ENCODE peak calls at places on chromosome 17, in five cellular contexts. E, D, X, P and Y are unnamed samples.
A peak's percentile ranks its signal among the peaks of the same experiment; 100 is the strongest.

GRCh38 chr17:15464211-15464610 is 3.2 kb downstream of the CDRT4 start:
- DNase-seq in E (no peak), D (no peak), X (no peak), P (no peak), Y (no peak)

GRCh38 chr17:73952498-73953205 is 250.8 kb upstream of the RPL38 start:
- DNase-seq in E (no peak), D (no peak), X (no peak), P (no peak), Y (no peak)

GRCh38 chr17:28216528-28216927 is 102.5 kb upstream of the TMEM97 start:
- DNase-seq in E (no peak), D (no peak), X (peak; percentile 65), P (peak; percentile 12), Y (no peak)

GRCh38 chr17:29357821-29358232 is 32.3 kb upstream of the TAOK1 start:
- DNase-seq in E (no peak), D (no peak), X (peak; percentile 12), P (no peak), Y (no peak)

GRCh38 chr17:77151236-77151635 is 10.5 kb downstream of the SEC14L1 start:
- DNase-seq in E (no peak), D (no peak), X (no peak), P (no peak), Y (no peak)

GRCh38 chr17:17269926-17270773 is 10.9 kb downstream of the COPS3 start:
- DNase-seq in E (no peak), D (peak; percentile 28), X (no peak), P (no peak), Y (no peak)

GRCh38 chr17:36901506-36901905 is 35.8 kb upstream of the LHX1 start:
- DNase-seq in E (no peak), D (no peak), X (peak; percentile 4), P (no peak), Y (no peak)

GRCh38 chr17:56777859-56778258 is 55.9 kb downstream of the C17orf67 start:
- DNase-seq in E (no peak), D (no peak), X (no peak), P (no peak), Y (no peak)

GRCh38 chr17:73476890-73477350 is 165.1 kb upstream of the CDC42EP4 start:
- DNase-seq in E (no peak), D (no peak), X (no peak), P (no peak), Y (no peak)

GRCh38 chr17:27294689-27295630 is 1.0 kb downstream of the WSB1 start:
- DNase-seq in E (peak; percentile 73), D (peak; percentile 68), X (peak; percentile 83), P (no peak), Y (no peak)

GRCh38 chr17:80107231-80108021 is 6.0 kb downstream of the GAA start:
- DNase-seq in E (no peak), D (no peak), X (no peak), P (no peak), Y (no peak)

GRCh38 chr17:78142113-78142861 is 3.9 kb upstream of the C17orf99 start:
- DNase-seq in E (no peak), D (no peak), X (peak; percentile 99), P (no peak), Y (peak; percentile 18)

GRCh38 chr17:30021708-30022317 is 80.4 kb downstream of the EFCAB5 start:
- DNase-seq in E (peak; percentile 10), D (peak; percentile 48), X (peak; percentile 35), P (no peak), Y (peak; percentile 13)

GRCh38 chr17:47694818-47695663 is 1.1 kb downstream of the TBKBP1 start:
- DNase-seq in E (no peak), D (peak; percentile 25), X (no peak), P (no peak), Y (no peak)

GRCh38 chr17:19867654-19868395 is at the start of gene ULK2:
- DNase-seq in E (peak; percentile 54), D (no peak), X (peak; percentile 50), P (no peak), Y (peak; percentile 21)

DNA sequence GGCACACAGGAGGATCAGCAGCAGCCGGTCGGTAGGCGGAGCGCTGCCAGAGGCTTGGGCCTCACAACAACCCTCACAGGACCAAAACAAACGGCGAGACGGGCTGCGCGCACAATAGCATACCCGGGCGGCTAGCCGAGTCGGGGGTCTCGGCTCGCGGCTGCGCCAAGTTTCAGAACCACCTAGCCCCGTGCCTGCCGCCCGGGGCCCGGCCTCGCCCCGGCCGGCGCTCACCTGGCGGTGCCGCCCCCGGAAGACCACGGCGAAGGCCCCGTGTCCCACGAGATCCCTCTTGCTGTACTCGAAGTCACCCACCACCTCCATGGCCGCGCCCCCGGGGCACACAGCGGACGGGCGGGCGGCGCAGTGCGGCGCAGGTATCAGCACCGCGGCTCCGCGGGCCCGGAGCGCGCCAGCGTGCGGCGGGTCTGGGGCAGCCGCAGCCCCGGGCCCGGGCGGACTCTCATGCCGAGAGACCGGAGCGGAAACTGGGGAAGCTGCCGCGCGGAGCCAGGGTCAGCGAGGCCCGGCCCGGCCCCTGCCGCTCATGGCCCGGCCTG is 562 bp downstream of the ULK2 start:
- DNase-seq in E (peak; percentile 36), D (no peak), X (peak; percentile 50), P (no peak), Y (no peak)
- TF ChIP-seq CTCF in E (peak; percentile 47), D (no peak), X (peak; percentile 45), P (peak; percentile 60), Y (peak; percentile 55)

GRCh38 chr17:34980681-34981537 is 597 bp downstream of the LIG3 start:
- DNase-seq in E (peak; percentile 58), D (peak; percentile 71), X (peak; percentile 78), P (no peak), Y (peak; percentile 50)
- TF ChIP-seq CTCF in E (peak; percentile 48), D (peak; percentile 59), X (peak; percentile 48), P (peak; percentile 53), Y (peak; percentile 46)

GRCh38 chr17:58886514-58886913 is 130.9 kb downstream of the PPM1E start:
- DNase-seq in E (no peak), D (no peak), X (no peak), P (no peak), Y (no peak)
- TF ChIP-seq CTCF in E (no peak), D (no peak), X (no peak), P (no peak), Y (no peak)

GRCh38 chr17:8320990-8321389 is 10.9 kb downstream of the ARHGEF15 start:
- DNase-seq in E (no peak), D (no peak), X (no peak), P (no peak), Y (no peak)

GRCh38 chr17:8324913-8325312 is 14.7 kb upstream of the ODF4 start:
- DNase-seq in E (no peak), D (no peak), X (no peak), P (no peak), Y (no peak)

GRCh38 chr17:8324132-8324531 is 14.1 kb downstream of the ARHGEF15 start:
- DNase-seq in E (no peak), D (no peak), X (no peak), P (no peak), Y (no peak)

GRCh38 chr17:8320262-8320661 is 10.2 kb downstream of the ARHGEF15 start:
- DNase-seq in E (no peak), D (no peak), X (no peak), P (no peak), Y (no peak)

DNA sequence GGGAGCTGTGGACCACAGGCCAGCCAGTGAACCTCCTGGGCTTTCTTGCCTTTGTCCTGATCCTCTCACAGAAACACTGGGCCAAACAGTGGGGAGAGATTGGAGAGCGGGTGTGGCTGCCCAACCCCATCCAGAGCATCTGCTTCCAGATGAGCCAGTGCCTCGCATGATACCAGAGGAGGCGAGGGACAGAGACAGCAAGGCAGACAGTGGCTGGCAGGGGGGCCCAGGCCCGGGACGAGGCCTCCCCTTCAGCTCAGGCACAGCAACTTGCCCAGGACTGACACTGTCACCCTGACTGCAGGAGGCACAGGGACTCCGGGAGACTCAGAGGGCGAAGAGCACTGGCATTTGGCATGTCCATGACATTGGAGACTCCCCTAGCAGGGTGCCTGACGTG is 12.0 kb downstream of the ARHGEF15 start:
- DNase-seq in E (no peak), D (no peak), X (no peak), P (no peak), Y (no peak)
- TF ChIP-seq CTCF in E (no peak), D (no peak), X (no peak), P (no peak), Y (no peak)

GRCh38 chr17:13212861-13213260 is 195.0 kb upstream of the ELAC2 start:
- DNase-seq in E (no peak), D (no peak), X (no peak), P (no peak), Y (no peak)
- TF ChIP-seq CTCF in E (no peak), D (no peak), X (no peak), P (no peak), Y (no peak)

GRCh38 chr17:792277-792676 is 10.1 kb downstream of the MRM3 start:
- DNase-seq in E (no peak), D (no peak), X (no peak), P (no peak), Y (no peak)
- TF ChIP-seq CTCF in E (no peak), D (peak; percentile 13), X (peak; percentile 15), P (no peak), Y (no peak)

DNA sequence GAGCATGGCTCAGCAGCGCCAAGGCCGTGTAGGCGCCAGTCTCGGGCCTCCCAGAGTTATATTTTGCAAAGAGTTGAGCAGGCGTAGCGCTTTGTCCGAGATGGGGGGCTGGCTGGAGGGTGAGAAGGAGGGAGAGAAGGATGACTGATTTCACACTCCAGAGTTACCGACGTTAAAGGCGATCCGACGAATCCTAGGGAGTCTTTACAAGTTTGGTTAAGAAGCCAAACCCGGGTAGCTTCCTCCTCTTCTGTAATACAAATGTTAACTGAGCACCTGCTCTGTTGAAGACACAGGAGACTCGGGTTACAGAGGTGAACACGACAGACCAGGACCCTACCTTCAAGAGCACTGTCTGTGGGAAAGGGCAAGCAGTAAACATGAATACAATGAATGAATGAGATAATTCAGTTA is 805 bp downstream of the POLR2A start:
- DNase-seq in E (no peak), D (no peak), X (no peak), P (no peak), Y (no peak)
- TF ChIP-seq CTCF in E (peak; percentile 10), D (peak; percentile 40), X (peak; percentile 30), P (no peak), Y (peak; percentile 11)